ENCODE peak calls at places on chromosomes 4 and X, in ten cellular contexts. F is psoas muscle; Y is ecto neural progenitor cell; M is choroid plexus epithelial cell; S is fibroblast of the aortic adventitia; E is right lobe of liver; V is A673; T is GM23248; K is NCI-H1092 treated with DMSO at 0.1 percent for 48 hours; D is stimulated activated CD8-positive, alpha-beta memory T cell treated with anti-CD3 and anti-CD28 coated beads, Interleukin-15, amount 100 ng/mL, for 1 hour. N is an unnamed sample.

GRCh38 chr4:87066403-87067119 is 131.8 kb downstream of the AFF1 start:
- DNase-seq in M (no peak), V (no peak), E (no peak), K (no peak), F (no peak), S (no peak), D (no peak), Y (no peak), T (no peak), N (no peak)

GRCh38 chr4:140739971-140740370 is 16.2 kb downstream of the TBC1D9 start:
- DNase-seq in E (no peak), S (no peak), M (no peak), V (no peak), F (no peak), D (no peak), Y (no peak), K (no peak), T (peak; percentile 12), N (no peak)

GRCh38 chrX:75086731-75087195 is 69.3 kb downstream of the ABCB7 start:
- DNase-seq in V (no peak), Y (no peak), E (no peak), M (peak; percentile 10), K (no peak), F (no peak), S (peak; percentile 36), T (no peak), D (no peak), N (no peak)

GRCh38 chr4:10460313-10461047 is 3.3 kb upstream of the ZNF518B start:
- DNase-seq in S (no peak), T (no peak), M (no peak), F (no peak), V (no peak), D (no peak), K (no peak), Y (no peak), E (no peak), N (no peak)

GRCh38 chr4:149426461-149426860 is 389.2 kb downstream of the IQCM start:
- DNase-seq in M (peak; percentile 18), F (no peak), K (no peak), E (no peak), S (peak; percentile 4), Y (no peak), V (no peak), D (no peak), T (peak; percentile 74), N (no peak)

GRCh38 chr4:15757084-15757483 is 21.0 kb upstream of the CD38 start:
- DNase-seq in Y (no peak), F (no peak), E (no peak), M (no peak), K (no peak), S (no peak), V (no peak), T (no peak), D (no peak), N (no peak)

GRCh38 chr4:8702020-8702495 is 109.5 kb downstream of the CPZ start:
- DNase-seq in E (no peak), D (no peak), Y (peak; percentile 51), V (no peak), M (no peak), K (no peak), F (peak; percentile 31), T (no peak), S (no peak), N (no peak)

GRCh38 chrX:437636-438390 is 51.1 kb upstream of the PPP2R3B start:
- DNase-seq in F (peak; percentile 13), T (no peak), S (no peak), E (no peak), K (peak; percentile 4), D (no peak), Y (no peak), M (peak; percentile 5), V (no peak), N (no peak)

GRCh38 chr4:30191902-30192301 is 528.3 kb upstream of the PCDH7 start:
- DNase-seq in E (no peak), Y (no peak), S (no peak), K (no peak), T (no peak), M (no peak), F (no peak), D (no peak), V (no peak), N (no peak)

GRCh38 chr4:5785806-5786680 is 75.0 kb downstream of the EVC start:
- DNase-seq in E (no peak), S (peak; percentile 92), V (no peak), Y (no peak), M (peak; percentile 86), D (no peak), K (no peak), T (peak; percentile 66), F (no peak), N (peak; percentile 43)

GRCh38 chr4:27387706-27388105 is 527.1 kb downstream of the STIM2 start:
- DNase-seq in D (no peak), M (no peak), S (no peak), V (no peak), K (peak; percentile 0), F (no peak), E (no peak), Y (no peak), T (no peak), N (no peak)

GRCh38 chrX:100743009-100743615 is 11.2 kb upstream of the SYTL4 start:
- DNase-seq in Y (no peak), V (no peak), M (peak; percentile 40), S (peak; percentile 3), T (no peak), K (no peak), F (no peak), E (no peak), D (no peak), N (no peak)

GRCh38 chr4:150510176-150510875 is 71.6 kb upstream of the MAB21L2 start:
- DNase-seq in D (no peak), F (no peak), M (peak; percentile 92), T (peak; percentile 88), K (no peak), Y (no peak), S (peak; percentile 91), E (no peak), V (no peak), N (no peak)

GRCh38 chr4:52657630-52658501 is 1.2 kb downstream of the USP46 start:
- DNase-seq in E (no peak), D (no peak), F (peak; percentile 67), S (peak; percentile 48), V (peak; percentile 24), M (peak; percentile 75), T (peak; percentile 49), K (no peak), Y (peak; percentile 60), N (peak; percentile 62)

GRCh38 chr4:119210760-119211159 is 1.8 kb upstream of the USP53 start:
- DNase-seq in F (no peak), T (peak; percentile 74), D (no peak), K (no peak), Y (no peak), S (peak; percentile 39), V (no peak), E (no peak), M (peak; percentile 72), N (no peak)

GRCh38 chr4:159117968-159118367 is 15.1 kb downstream of the RAPGEF2 start:
- DNase-seq in F (no peak), D (no peak), Y (no peak), E (no peak), V (no peak), K (no peak), M (no peak), T (no peak), S (no peak), N (no peak)

GRCh38 chr4:145528601-145529000 is 46.9 kb downstream of the SMAD1 start:
- DNase-seq in T (no peak), E (no peak), M (no peak), V (no peak), Y (no peak), D (no peak), S (no peak), K (no peak), F (no peak), N (no peak)

GRCh38 chrX:137041329-137041728 is 7.5 kb upstream of the GPR101 start:
- DNase-seq in K (no peak), F (no peak), V (no peak), D (no peak), Y (no peak), E (no peak), M (no peak), S (no peak), T (no peak), N (no peak)

GRCh38 chrX:2502668-2503519 is 2.1 kb upstream of the DHRSX start:
- DNase-seq in M (peak; percentile 25), F (no peak), T (peak; percentile 39), S (peak; percentile 23), D (no peak), V (peak; percentile 52), E (no peak), K (no peak), Y (no peak), N (no peak)

GRCh38 chrX:122363112-122363511 is 821.0 kb upstream of the GRIA3 start:
- DNase-seq in T (no peak), S (no peak), V (no peak), Y (no peak), M (no peak), F (no peak), D (no peak), E (no peak), K (no peak), N (no peak)

N was measured in right atrium auricular region.